ENCODE peak calls at places on chromosome 3, in nine cellular contexts. One of them, this sample, is unnamed.
A peak's percentile ranks its signal among the peaks of the same experiment; 100 is the strongest.

GRCh38 chr3:151918253-151919029 is 45.0 kb downstream of the SUCNR1 start:
- DNase-seq in endothelial cell of umbilical vein: peak; percentile 72
- DNase-seq in AG09309: peak; percentile 52
- DNase-seq in prostate gland: no peak
- DNase-seq in stomach: no peak
- DNase-seq in astrocyte of the spinal cord: peak; percentile 75
- DNase-seq in H1: no peak
- DNase-seq in adipocyte: peak; percentile 82
- DNase-seq in DND-41: no peak
- DNase-seq in this sample: no peak

GRCh38 chr3:61561374-61562041 is at the start of gene PTPRG:
- DNase-seq in DND-41: peak; percentile 80
- DNase-seq in astrocyte of the spinal cord: peak; percentile 95
- DNase-seq in AG09309: peak; percentile 80
- DNase-seq in stomach: peak; percentile 90
- DNase-seq in H1: peak; percentile 61
- DNase-seq in endothelial cell of umbilical vein: peak; percentile 95
- DNase-seq in adipocyte: peak; percentile 98
- DNase-seq in prostate gland: peak; percentile 90
- DNase-seq in this sample: peak; percentile 90

GRCh38 chr3:16507540-16508241 is 5.8 kb downstream of the RFTN1 start:
- DNase-seq in endothelial cell of umbilical vein: no peak
- DNase-seq in prostate gland: no peak
- DNase-seq in adipocyte: no peak
- DNase-seq in DND-41: no peak
- DNase-seq in astrocyte of the spinal cord: no peak
- DNase-seq in H1: no peak
- DNase-seq in AG09309: no peak
- DNase-seq in stomach: no peak
- DNase-seq in this sample: no peak

GRCh38 chr3:171173732-171174131 is 147.2 kb upstream of the SLC2A2 start:
- DNase-seq in adipocyte: no peak
- DNase-seq in astrocyte of the spinal cord: no peak
- DNase-seq in endothelial cell of umbilical vein: no peak
- DNase-seq in prostate gland: no peak
- DNase-seq in DND-41: no peak
- DNase-seq in AG09309: no peak
- DNase-seq in stomach: no peak
- DNase-seq in H1: no peak
- DNase-seq in this sample: peak; percentile 73

GRCh38 chr3:146214493-146214892 is 36.4 kb downstream of the PLSCR4 start:
- DNase-seq in stomach: no peak
- DNase-seq in adipocyte: no peak
- DNase-seq in endothelial cell of umbilical vein: no peak
- DNase-seq in prostate gland: no peak
- DNase-seq in AG09309: no peak
- DNase-seq in astrocyte of the spinal cord: no peak
- DNase-seq in DND-41: no peak
- DNase-seq in H1: no peak
- DNase-seq in this sample: no peak

GRCh38 chr3:123158330-123158729 is 43.4 kb upstream of the SEC22A start:
- DNase-seq in astrocyte of the spinal cord: no peak
- DNase-seq in prostate gland: no peak
- DNase-seq in endothelial cell of umbilical vein: peak; percentile 46
- DNase-seq in DND-41: no peak
- DNase-seq in H1: no peak
- DNase-seq in adipocyte: no peak
- DNase-seq in AG09309: no peak
- DNase-seq in stomach: no peak
- DNase-seq in this sample: no peak

GRCh38 chr3:38533285-38533994 is 37.3 kb downstream of the EXOG start:
- DNase-seq in endothelial cell of umbilical vein: no peak
- DNase-seq in DND-41: no peak
- DNase-seq in adipocyte: no peak
- DNase-seq in prostate gland: no peak
- DNase-seq in stomach: no peak
- DNase-seq in H1: no peak
- DNase-seq in AG09309: no peak
- DNase-seq in astrocyte of the spinal cord: no peak
- DNase-seq in this sample: no peak

GRCh38 chr3:49519266-49519665 is 35.0 kb upstream of the BSN start:
- DNase-seq in stomach: no peak
- DNase-seq in astrocyte of the spinal cord: no peak
- DNase-seq in H1: no peak
- DNase-seq in prostate gland: no peak
- DNase-seq in endothelial cell of umbilical vein: no peak
- DNase-seq in AG09309: no peak
- DNase-seq in adipocyte: no peak
- DNase-seq in DND-41: no peak
- DNase-seq in this sample: no peak

GRCh38 chr3:192887047-192887446 is 30.6 kb downstream of the MB21D2 start:
- DNase-seq in H1: no peak
- DNase-seq in endothelial cell of umbilical vein: peak; percentile 58
- DNase-seq in adipocyte: no peak
- DNase-seq in DND-41: no peak
- DNase-seq in stomach: no peak
- DNase-seq in AG09309: no peak
- DNase-seq in prostate gland: no peak
- DNase-seq in astrocyte of the spinal cord: peak; percentile 93
- DNase-seq in this sample: no peak

GRCh38 chr3:50297896-50298725 is 1.1 kb downstream of the HYAL3 start:
- DNase-seq in DND-41: no peak
- DNase-seq in AG09309: no peak
- DNase-seq in astrocyte of the spinal cord: no peak
- DNase-seq in adipocyte: peak; percentile 20
- DNase-seq in stomach: no peak
- DNase-seq in endothelial cell of umbilical vein: no peak
- DNase-seq in H1: no peak
- DNase-seq in prostate gland: no peak
- DNase-seq in this sample: peak; percentile 68

GRCh38 chr3:135329479-135329878 is 534.4 kb downstream of the EPHB1 start:
- DNase-seq in H1: no peak
- DNase-seq in astrocyte of the spinal cord: no peak
- DNase-seq in adipocyte: no peak
- DNase-seq in prostate gland: no peak
- DNase-seq in endothelial cell of umbilical vein: no peak
- DNase-seq in stomach: no peak
- DNase-seq in AG09309: no peak
- DNase-seq in DND-41: no peak
- DNase-seq in this sample: no peak

GRCh38 chr3:140733623-140734022 is 55.8 kb downstream of the TRIM42 start:
- DNase-seq in endothelial cell of umbilical vein: no peak
- DNase-seq in H1: no peak
- DNase-seq in AG09309: no peak
- DNase-seq in astrocyte of the spinal cord: no peak
- DNase-seq in prostate gland: no peak
- DNase-seq in stomach: no peak
- DNase-seq in DND-41: no peak
- DNase-seq in adipocyte: no peak
- DNase-seq in this sample: no peak

GRCh38 chr3:120652896-120653545 is 29.0 kb downstream of the HGD start:
- DNase-seq in AG09309: no peak
- DNase-seq in endothelial cell of umbilical vein: no peak
- DNase-seq in H1: no peak
- DNase-seq in adipocyte: no peak
- DNase-seq in stomach: peak; percentile 60
- DNase-seq in prostate gland: no peak
- DNase-seq in DND-41: no peak
- DNase-seq in astrocyte of the spinal cord: no peak
- DNase-seq in this sample: no peak

GRCh38 chr3:39915027-39915426 is 105.6 kb downstream of the MYRIP start:
- DNase-seq in adipocyte: no peak
- DNase-seq in astrocyte of the spinal cord: no peak
- DNase-seq in endothelial cell of umbilical vein: no peak
- DNase-seq in DND-41: no peak
- DNase-seq in AG09309: no peak
- DNase-seq in prostate gland: no peak
- DNase-seq in H1: no peak
- DNase-seq in stomach: no peak
- DNase-seq in this sample: no peak

GRCh38 chr3:173912126-173912525 is 514.6 kb downstream of the NLGN1 start:
- DNase-seq in endothelial cell of umbilical vein: no peak
- DNase-seq in H1: no peak
- DNase-seq in astrocyte of the spinal cord: no peak
- DNase-seq in stomach: no peak
- DNase-seq in adipocyte: peak; percentile 69
- DNase-seq in prostate gland: no peak
- DNase-seq in AG09309: no peak
- DNase-seq in DND-41: no peak
- DNase-seq in this sample: no peak

GRCh38 chr3:148873270-148873927 is 8.3 kb downstream of the CPA3 start:
- DNase-seq in endothelial cell of umbilical vein: peak; percentile 59
- DNase-seq in DND-41: no peak
- DNase-seq in AG09309: no peak
- DNase-seq in astrocyte of the spinal cord: no peak
- DNase-seq in H1: no peak
- DNase-seq in prostate gland: no peak
- DNase-seq in stomach: peak; percentile 37
- DNase-seq in adipocyte: no peak
- DNase-seq in this sample: no peak

DNA sequence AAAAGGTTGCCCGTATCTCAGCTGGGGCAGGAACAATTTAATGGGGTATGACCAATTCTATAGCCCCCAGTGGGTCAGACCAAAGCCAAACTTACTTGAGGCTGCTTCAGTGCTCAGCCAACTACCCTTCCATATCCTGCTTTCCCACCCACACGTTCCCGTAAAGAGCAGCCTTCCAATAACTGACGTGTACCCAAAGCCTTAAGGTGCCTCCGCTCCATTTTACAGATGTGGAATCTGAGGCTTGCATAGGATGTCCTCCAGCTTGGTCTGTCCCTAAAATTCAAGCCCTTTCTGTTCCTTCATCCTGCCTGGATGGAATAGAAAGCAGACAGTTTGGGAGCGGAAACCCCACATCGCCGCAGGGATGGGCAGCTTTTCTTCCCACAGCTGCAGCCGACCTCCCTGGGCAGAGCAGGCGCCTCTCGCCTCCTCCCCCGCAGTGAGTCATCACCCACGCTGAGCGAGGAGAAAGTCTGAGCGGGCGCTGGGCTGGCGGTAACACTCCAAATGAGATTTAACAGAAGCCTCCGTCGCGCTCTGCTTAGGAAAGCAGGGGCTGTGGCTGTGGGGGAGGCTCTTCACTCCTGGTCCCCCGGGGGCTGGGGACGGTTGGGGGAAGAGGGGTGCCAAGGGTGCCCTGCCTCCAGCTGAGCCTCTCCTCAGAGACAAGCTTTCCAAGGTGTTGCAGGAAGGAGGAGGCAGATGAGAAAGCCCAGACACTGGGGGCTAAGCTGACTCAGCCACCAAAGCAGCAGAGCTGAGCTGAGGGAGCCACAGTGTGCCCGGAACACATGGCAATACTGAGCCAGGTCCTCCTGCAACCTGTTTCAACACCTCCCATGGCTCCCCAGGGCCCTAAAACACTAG is 57.8 kb upstream of the HRH1 start:
- DNase-seq in stomach: peak; percentile 38
- DNase-seq in astrocyte of the spinal cord: peak; percentile 96
- DNase-seq in AG09309: peak; percentile 57
- DNase-seq in DND-41: peak; percentile 72
- DNase-seq in H1: no peak
- DNase-seq in endothelial cell of umbilical vein: peak; percentile 77
- DNase-seq in prostate gland: no peak
- DNase-seq in adipocyte: peak; percentile 94
- DNase-seq in this sample: peak; percentile 50
- H3K4me3 ChIP-seq in stomach: peak overlapping the region; percentile 27
- H3K4me3 ChIP-seq in astrocyte of the spinal cord: peak overlapping the region; percentile 25
- H3K4me3 ChIP-seq in AG09309: peak overlapping the region; percentile 48
- H3K4me3 ChIP-seq in DND-41: peak overlapping the region; percentile 26
- H3K4me3 ChIP-seq in H1: peak overlapping the region; percentile 32
- H3K4me3 ChIP-seq in endothelial cell of umbilical vein: no peak overlapping the region
- H3K4me3 ChIP-seq in prostate gland: no peak overlapping the region
- H3K4me3 ChIP-seq in adipocyte: peak overlapping the region; percentile 79
- H3K4me3 ChIP-seq in this sample: no peak overlapping the region

GRCh38 chr3:142489572-142490323 is 41.9 kb upstream of the XRN1 start:
- DNase-seq in endothelial cell of umbilical vein: peak; percentile 6
- DNase-seq in AG09309: no peak
- DNase-seq in DND-41: no peak
- DNase-seq in adipocyte: no peak
- DNase-seq in prostate gland: peak; percentile 67
- DNase-seq in H1: no peak
- DNase-seq in astrocyte of the spinal cord: no peak
- DNase-seq in stomach: no peak
- DNase-seq in this sample: no peak
- H3K4me3 ChIP-seq in endothelial cell of umbilical vein: no peak overlapping the region
- H3K4me3 ChIP-seq in AG09309: no peak overlapping the region
- H3K4me3 ChIP-seq in DND-41: no peak overlapping the region
- H3K4me3 ChIP-seq in adipocyte: no peak overlapping the region
- H3K4me3 ChIP-seq in prostate gland: no peak overlapping the region
- H3K4me3 ChIP-seq in H1: no peak overlapping the region
- H3K4me3 ChIP-seq in astrocyte of the spinal cord: no peak overlapping the region
- H3K4me3 ChIP-seq in stomach: no peak overlapping the region
- H3K4me3 ChIP-seq in this sample: no peak overlapping the region

DNA sequence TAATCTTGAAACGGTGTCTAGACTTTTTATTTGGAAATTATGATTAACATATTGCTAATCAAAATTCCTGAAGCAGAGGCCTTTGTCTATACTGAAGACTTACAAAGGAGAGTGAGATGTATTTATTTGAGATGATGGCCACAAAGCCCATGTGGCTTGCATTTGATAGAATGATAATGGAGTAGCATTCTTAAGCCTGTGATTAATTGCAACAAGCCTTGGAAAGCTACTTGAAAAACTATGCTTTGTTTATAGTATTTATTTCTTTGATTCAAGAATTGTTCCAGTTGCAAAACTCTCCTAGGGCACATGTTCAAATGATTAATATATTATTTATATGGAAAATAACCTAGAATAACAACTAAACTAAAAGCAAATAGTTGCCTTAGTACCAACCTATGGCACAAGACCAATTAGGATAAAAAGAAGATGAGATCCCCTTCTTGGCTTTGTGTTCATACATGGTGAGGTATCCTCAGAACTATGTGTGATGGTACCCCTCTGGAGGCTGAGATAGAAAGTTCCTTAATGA is 244.1 kb upstream of the TBL1XR1 start:
- DNase-seq in AG09309: no peak
- DNase-seq in endothelial cell of umbilical vein: no peak
- DNase-seq in adipocyte: peak; percentile 42
- DNase-seq in H1: no peak
- DNase-seq in prostate gland: no peak
- DNase-seq in astrocyte of the spinal cord: no peak
- DNase-seq in DND-41: no peak
- DNase-seq in stomach: no peak
- DNase-seq in this sample: no peak
- H3K4me3 ChIP-seq in AG09309: no peak overlapping the region
- H3K4me3 ChIP-seq in endothelial cell of umbilical vein: no peak overlapping the region
- H3K4me3 ChIP-seq in adipocyte: no peak overlapping the region
- H3K4me3 ChIP-seq in H1: no peak overlapping the region
- H3K4me3 ChIP-seq in prostate gland: no peak overlapping the region
- H3K4me3 ChIP-seq in astrocyte of the spinal cord: no peak overlapping the region
- H3K4me3 ChIP-seq in DND-41: no peak overlapping the region
- H3K4me3 ChIP-seq in stomach: no peak overlapping the region
- H3K4me3 ChIP-seq in this sample: no peak overlapping the region

DNA sequence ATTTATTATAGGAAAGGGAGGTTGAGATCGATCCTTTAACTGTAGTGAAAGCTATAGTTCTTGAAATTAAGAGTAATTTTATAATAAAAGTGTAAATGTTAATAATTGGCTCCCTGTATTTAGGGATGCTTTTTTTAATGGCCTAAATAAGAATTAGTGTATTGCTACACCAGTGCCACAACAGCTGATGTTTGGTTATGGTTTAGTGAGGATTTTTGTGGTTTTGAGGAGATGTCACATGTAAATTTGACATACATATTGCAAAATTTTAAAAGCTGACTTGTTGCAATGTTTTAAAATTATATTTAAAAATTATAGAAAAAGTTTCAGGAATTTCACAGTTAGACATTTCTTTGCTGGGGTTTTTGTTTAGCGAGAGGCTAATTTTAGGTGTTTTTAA is 3.9 kb downstream of the TSC22D2 start:
- DNase-seq in stomach: no peak
- DNase-seq in prostate gland: no peak
- DNase-seq in astrocyte of the spinal cord: no peak
- DNase-seq in AG09309: no peak
- DNase-seq in DND-41: no peak
- DNase-seq in adipocyte: peak; percentile 75
- DNase-seq in endothelial cell of umbilical vein: no peak
- DNase-seq in H1: no peak
- DNase-seq in this sample: no peak
- H3K4me3 ChIP-seq in stomach: peak overlapping the region; percentile 95
- H3K4me3 ChIP-seq in prostate gland: peak overlapping the region; percentile 74
- H3K4me3 ChIP-seq in astrocyte of the spinal cord: peak overlapping the region; percentile 98
- H3K4me3 ChIP-seq in AG09309: peak overlapping the region; percentile 87
- H3K4me3 ChIP-seq in DND-41: peak overlapping the region; percentile 91
- H3K4me3 ChIP-seq in adipocyte: peak overlapping the region; percentile 97
- H3K4me3 ChIP-seq in endothelial cell of umbilical vein: peak overlapping the region; percentile 43
- H3K4me3 ChIP-seq in H1: peak overlapping the region; percentile 30
- H3K4me3 ChIP-seq in this sample: no peak overlapping the region